ENCODE peak calls at places on chromosome 10, in nine cellular contexts. Z, O, M, J, A, L, E, P and H are unnamed samples.
A peak's percentile ranks its signal among the peaks of the same experiment; 100 is the strongest.

GRCh38 chr10:132839061-132839460 is 53.1 kb upstream of the NKX6-2 start:
- DNase-seq in E (peak; percentile 35), L (no peak), Z (no peak), O (no peak), M (no peak), P (no peak), A (no peak), J (no peak), H (no peak)

GRCh38 chr10:93938140-93938539 is 44.4 kb downstream of the SLC35G1 start:
- DNase-seq in E (no peak), O (no peak), J (no peak), Z (no peak), P (no peak), M (no peak), A (no peak), L (no peak), H (no peak)

GRCh38 chr10:116287906-116288501 is 15.0 kb upstream of the GFRA1 start:
- DNase-seq in Z (no peak), J (no peak), M (no peak), A (peak; percentile 31), O (peak; percentile 39), P (peak; percentile 21), L (no peak), E (peak; percentile 49), H (peak; percentile 23)

GRCh38 chr10:69839696-69840345 is 38.1 kb downstream of the COL13A1 start:
- DNase-seq in A (no peak), E (peak; percentile 86), P (no peak), Z (no peak), O (no peak), M (no peak), J (peak; percentile 93), L (no peak), H (no peak)

GRCh38 chr10:30825495-30825894 is 195.9 kb upstream of the LYZL2 start:
- DNase-seq in P (no peak), J (no peak), Z (no peak), M (no peak), E (no peak), O (no peak), A (no peak), L (no peak), H (no peak)

GRCh38 chr10:86644412-86645110 is 9.8 kb upstream of the OPN4 start:
- DNase-seq in P (no peak), L (no peak), A (no peak), M (no peak), J (no peak), O (peak; percentile 22), E (no peak), Z (no peak), H (no peak)

GRCh38 chr10:119644215-119644826 is 6.9 kb upstream of the BAG3 start:
- DNase-seq in L (no peak), M (no peak), J (no peak), P (no peak), E (no peak), O (peak; percentile 50), A (no peak), Z (no peak), H (no peak)

GRCh38 chr10:2928219-2928840 is 139.0 kb upstream of the PFKP start:
- DNase-seq in P (peak; percentile 75), A (peak; percentile 77), L (peak; percentile 48), O (peak; percentile 83), J (peak; percentile 79), M (peak; percentile 56), Z (no peak), E (peak; percentile 72), H (peak; percentile 83)

GRCh38 chr10:97825020-97825739 is 24.5 kb upstream of the GOLGA7B start:
- DNase-seq in E (no peak), P (no peak), Z (no peak), A (no peak), O (no peak), L (no peak), M (no peak), J (no peak), H (no peak)

GRCh38 chr10:119219747-119220320 is 12.5 kb downstream of the GRK5 start:
- DNase-seq in J (no peak), O (no peak), Z (no peak), M (no peak), E (no peak), L (no peak), P (peak; percentile 12), A (no peak), H (no peak)

GRCh38 chr10:123782549-123782948 is 109.1 kb downstream of the CPXM2 start:
- DNase-seq in Z (no peak), L (no peak), M (no peak), J (no peak), E (no peak), A (no peak), O (no peak), P (no peak), H (no peak)

GRCh38 chr10:104822088-104822487 is 181.0 kb downstream of the SORCS3 start:
- DNase-seq in A (no peak), Z (no peak), P (no peak), L (no peak), J (no peak), O (no peak), E (no peak), M (no peak), H (no peak)

GRCh38 chr10:91643700-91644099 is 10.8 kb upstream of the PPP1R3C start:
- DNase-seq in J (no peak), M (no peak), L (no peak), A (peak; percentile 4), Z (no peak), E (no peak), P (no peak), O (no peak), H (no peak)